ENCODE peak calls at places on chromosomes 13 and 19, in nine cellular contexts. R is lower lobe of right lung, B is AG10803, T is pancreas, S is SK-N-SH, V is esophagus squamous epithelium, K is cardiac muscle cell, D is WTC11, J is heart right ventricle. Z is an unnamed sample.

GRCh38 chr19:29019403-29019802 is 193.5 kb downstream of the UQCRFS1 start:
- DNase-seq in T (no peak), V (no peak), R (no peak), J (no peak), D (no peak), S (no peak), K (no peak), B (no peak), Z (no peak)

GRCh38 chr19:12112701-12113100 is 27.4 kb downstream of the ZNF20 start:
- DNase-seq in S (no peak), J (no peak), D (no peak), V (no peak), K (no peak), R (no peak), B (no peak), T (no peak), Z (no peak)

GRCh38 chr19:18781047-18781600 is 10.0 kb downstream of the COMP start:
- DNase-seq in K (no peak), D (no peak), V (no peak), J (no peak), T (no peak), B (no peak), R (no peak), S (no peak), Z (no peak)

GRCh38 chr19:46607441-46607841 is 6.3 kb downstream of the CALM3 start:
- DNase-seq in S (peak; percentile 6), R (peak; percentile 27), D (peak; percentile 5), J (no peak), K (no peak), B (no peak), V (no peak), T (no peak), Z (no peak)

GRCh38 chr19:32363175-32363574 is 17.8 kb downstream of the ZNF507 start:
- DNase-seq in R (no peak), D (no peak), T (peak; percentile 21), J (no peak), K (no peak), S (no peak), V (no peak), B (peak; percentile 53), Z (no peak)

GRCh38 chr13:114128624-114129522 is 3.5 kb downstream of the RASA3 start:
- DNase-seq in K (no peak), D (no peak), V (peak; percentile 49), T (no peak), S (no peak), R (peak; percentile 88), B (peak; percentile 84), J (peak; percentile 84), Z (no peak)

GRCh38 chr19:55459950-55460657 is 1.3 kb downstream of the ISOC2 start:
- DNase-seq in J (no peak), V (no peak), R (no peak), D (no peak), T (no peak), S (peak; percentile 52), B (no peak), K (no peak), Z (no peak)

GRCh38 chr19:39502640-39503417 is 4.1 kb downstream of the DLL3 start:
- DNase-seq in T (peak; percentile 35), D (peak; percentile 80), S (peak; percentile 91), J (peak; percentile 24), K (peak; percentile 82), V (no peak), R (peak; percentile 77), B (peak; percentile 73), Z (no peak)

GRCh38 chr19:38739440-38740251 is 4.6 kb downstream of the CAPN12 start:
- DNase-seq in J (no peak), V (no peak), B (no peak), K (no peak), S (peak; percentile 16), T (no peak), D (no peak), R (peak; percentile 45), Z (no peak)

GRCh38 chr19:6267552-6268381 is 12.0 kb downstream of the MLLT1 start:
- DNase-seq in T (no peak), B (peak; percentile 35), S (no peak), D (no peak), V (no peak), K (no peak), R (no peak), J (no peak), Z (no peak)

GRCh38 chr13:35292329-35292728 is 184.2 kb downstream of the MAB21L1 start:
- DNase-seq in T (no peak), V (no peak), K (no peak), S (no peak), B (no peak), R (no peak), D (no peak), J (no peak), Z (no peak)

GRCh38 chr19:15430526-15431120 is 11.8 kb upstream of the AKAP8L start:
- DNase-seq in B (no peak), R (no peak), S (no peak), K (no peak), T (no peak), V (no peak), D (no peak), J (no peak), Z (no peak)

GRCh38 chr13:30222253-30222652 is 85.1 kb downstream of the KATNAL1 start:
- DNase-seq in T (no peak), B (no peak), K (no peak), V (no peak), S (no peak), D (no peak), R (no peak), J (no peak), Z (no peak)

GRCh38 chr19:32677657-32678056 is 2.0 kb downstream of the RGS9BP start:
- DNase-seq in B (no peak), R (no peak), T (no peak), V (no peak), K (peak; percentile 29), S (no peak), J (no peak), D (peak; percentile 30), Z (no peak)

GRCh38 chr13:41696163-41697003 is 239.0 kb downstream of the RGCC start:
- DNase-seq in D (no peak), J (no peak), B (peak; percentile 77), R (no peak), V (no peak), K (peak; percentile 6), S (no peak), T (no peak), Z (no peak)

GRCh38 chr13:106573279-106573831 is 5.4 kb upstream of the ARGLU1 start:
- DNase-seq in T (no peak), V (no peak), J (no peak), D (no peak), K (no peak), R (no peak), B (peak; percentile 92), S (no peak), Z (no peak)

DNA sequence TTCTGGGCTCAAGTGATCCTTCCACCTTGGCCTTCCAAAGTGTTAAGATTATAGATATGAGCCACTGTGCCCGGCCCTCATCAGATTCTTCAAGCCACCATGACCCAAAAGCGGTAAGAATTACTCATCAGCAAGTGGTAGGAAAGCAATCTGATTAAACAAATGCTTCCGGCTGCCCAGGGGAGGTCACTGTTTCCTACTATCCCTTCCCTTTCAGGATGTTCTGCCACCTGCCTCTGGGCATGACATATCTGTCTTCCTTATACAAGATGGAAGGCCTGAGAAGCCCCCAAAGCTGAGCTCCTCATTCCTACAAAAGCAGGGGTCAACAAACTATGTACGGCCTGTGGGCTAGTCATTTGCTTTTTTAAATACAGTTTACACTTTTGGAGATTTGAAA is 6.9 kb downstream of the ABHD8 start:
- DNase-seq in B (peak; percentile 26), S (peak; percentile 39), R (no peak), T (no peak), V (no peak), D (no peak), K (no peak), J (no peak), Z (no peak)
- TF ChIP-seq CTCF in B (peak; percentile 14), S (peak; percentile 26), R (no peak), T (no peak), V (no peak), D (no peak), K (no peak), J (no peak), Z (peak; percentile 9)

GRCh38 chr13:70842062-70842644 is 733.9 kb upstream of the KLHL1 start:
- DNase-seq in T (no peak), B (no peak), J (no peak), K (no peak), D (no peak), S (no peak), R (no peak), V (no peak), Z (no peak)
- TF ChIP-seq CTCF in T (no peak), B (no peak), J (no peak), K (no peak), D (no peak), S (no peak), R (no peak), V (no peak), Z (no peak)

DNA sequence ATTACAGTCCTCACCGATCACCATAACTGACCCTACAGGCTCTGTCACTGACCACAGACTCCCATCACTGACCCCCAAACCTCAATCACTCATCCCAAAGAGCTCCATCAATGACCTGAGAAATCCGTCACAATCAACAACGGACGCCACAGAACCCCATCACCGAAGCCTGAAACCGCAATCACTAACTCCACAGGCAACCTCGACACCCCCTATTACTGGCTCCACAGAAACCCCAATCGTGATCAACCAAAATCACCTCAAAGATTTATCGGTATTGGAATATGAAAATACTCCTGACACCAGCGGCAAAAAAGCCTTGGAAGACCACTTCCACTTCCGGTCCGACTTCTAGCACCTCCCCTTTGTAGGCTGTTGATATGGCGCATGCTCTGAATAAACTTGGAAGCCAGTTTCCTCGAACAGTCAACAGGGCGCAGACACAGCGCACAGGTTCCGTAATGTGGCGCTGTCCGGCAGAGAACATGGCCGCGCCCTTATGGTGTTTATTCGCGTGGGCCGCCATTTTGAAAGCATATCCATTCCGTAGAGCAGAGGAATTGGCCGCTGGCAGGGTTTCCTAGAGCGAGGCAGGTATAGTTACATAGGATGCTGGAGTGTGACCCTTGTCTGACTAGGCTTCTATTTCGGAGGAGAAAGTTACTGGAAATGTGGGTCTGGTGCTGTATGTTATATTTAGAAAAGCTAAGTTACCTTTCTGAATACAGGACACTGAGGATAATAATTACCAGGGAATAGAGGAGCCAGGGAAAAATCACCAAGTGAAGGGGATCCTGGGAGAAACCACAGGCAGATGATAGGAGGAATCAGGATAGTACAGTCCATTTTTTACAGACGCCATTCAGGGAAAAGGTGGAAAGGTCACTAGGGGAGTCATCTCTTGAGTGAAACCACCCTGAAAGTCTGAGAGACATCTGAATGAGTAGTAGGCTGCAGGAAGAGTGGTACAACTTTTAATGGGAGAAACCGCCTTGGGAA is at the start of gene ZNF585A:
- DNase-seq in V (peak; percentile 80), T (peak; percentile 91), J (peak; percentile 95), K (peak; percentile 96), S (peak; percentile 81), D (peak; percentile 91), R (peak; percentile 94), B (peak; percentile 97), Z (peak; percentile 96)
- TF ChIP-seq CTCF in V (peak; percentile 52), T (no peak), J (peak; percentile 45), K (peak; percentile 36), S (no peak), D (no peak), R (peak; percentile 42), B (peak; percentile 19), Z (peak; percentile 43)

DNA sequence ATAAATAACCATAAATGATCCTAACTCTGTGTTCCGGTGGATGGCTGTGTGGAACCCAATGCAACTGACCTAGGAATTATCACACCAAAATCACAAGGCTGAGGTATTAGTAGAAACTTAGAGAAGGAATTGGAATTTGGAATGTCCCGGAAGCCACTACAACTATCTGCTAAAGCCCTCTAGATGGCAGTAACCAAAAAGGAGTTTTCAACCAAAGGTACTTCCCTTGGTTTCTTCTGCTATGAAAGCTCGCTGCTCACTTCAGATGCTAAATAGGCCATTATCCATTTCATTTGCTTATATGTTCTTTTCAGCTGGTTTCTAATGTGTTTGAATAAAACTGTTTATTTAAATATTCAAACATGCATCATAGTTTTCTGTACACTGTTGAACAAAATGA is 1589.1 kb upstream of the SPRY2 start:
- DNase-seq in V (no peak), T (no peak), J (no peak), S (peak; percentile 3), D (no peak), K (peak; percentile 70), B (no peak), R (no peak), Z (no peak)
- TF ChIP-seq CTCF in V (no peak), T (no peak), J (peak; percentile 9), S (peak; percentile 47), D (no peak), K (peak; percentile 13), B (no peak), R (peak; percentile 29), Z (peak; percentile 71)